ENCODE peak calls at places on chromosomes 2 and 18, in five cellular contexts. N, R, O, V and F are unnamed samples.

GRCh38 chr2:37869304-37869703 is 55.8 kb upstream of the RMDN2 start:
- DNase-seq in N (no peak), R (no peak), O (no peak), V (no peak), F (no peak)

GRCh38 chr2:241091734-241092445 is 10.2 kb downstream of the MTERF4 start:
- DNase-seq in N (no peak), R (no peak), O (no peak), V (no peak), F (no peak)

GRCh38 chr2:177553176-177553909 is 160.8 kb downstream of the AGPS start:
- DNase-seq in N (no peak), R (no peak), O (no peak), V (no peak), F (no peak)

GRCh38 chr2:26724004-26724750 is 31.7 kb downstream of the KCNK3 start:
- DNase-seq in N (peak), R (no peak), O (no peak), V (no peak), F (no peak)

GRCh38 chr18:12518326-12518725 is 110.6 kb downstream of the PRELID3A start:
- DNase-seq in N (peak), R (no peak), O (no peak), V (no peak), F (no peak)

GRCh38 chr2:111169268-111169667 is 48.6 kb downstream of the BCL2L11 start:
- DNase-seq in N (no peak), R (no peak), O (no peak), V (no peak), F (no peak)

GRCh38 chr2:156649596-156649995 is 213.4 kb downstream of the GPD2 start:
- DNase-seq in N (no peak), R (no peak), O (no peak), V (no peak), F (no peak)

GRCh38 chr2:176518823-176519222 is 249.6 kb downstream of the MTX2 start:
- DNase-seq in N (no peak), R (peak), O (no peak), V (no peak), F (peak)

GRCh38 chr2:12005886-12006681 is 259.7 kb downstream of the LPIN1 start:
- DNase-seq in N (no peak), R (no peak), O (no peak), V (peak), F (no peak)

GRCh38 chr2:207254526-207255464 is 89.0 kb upstream of the KLF7 start:
- DNase-seq in N (no peak), R (no peak), O (no peak), V (no peak), F (no peak)

GRCh38 chr2:75238670-75239330 is 39.5 kb upstream of the TACR1 start:
- DNase-seq in N (no peak), R (no peak), O (no peak), V (no peak), F (no peak)

GRCh38 chr2:232668805-232669444 is 28.2 kb upstream of the GIGYF2 start:
- DNase-seq in N (peak), R (no peak), O (peak), V (no peak), F (no peak)

GRCh38 chr18:58438161-58438983 is 190.5 kb downstream of the ALPK2 start:
- DNase-seq in N (no peak), R (no peak), O (no peak), V (no peak), F (no peak)

DNA sequence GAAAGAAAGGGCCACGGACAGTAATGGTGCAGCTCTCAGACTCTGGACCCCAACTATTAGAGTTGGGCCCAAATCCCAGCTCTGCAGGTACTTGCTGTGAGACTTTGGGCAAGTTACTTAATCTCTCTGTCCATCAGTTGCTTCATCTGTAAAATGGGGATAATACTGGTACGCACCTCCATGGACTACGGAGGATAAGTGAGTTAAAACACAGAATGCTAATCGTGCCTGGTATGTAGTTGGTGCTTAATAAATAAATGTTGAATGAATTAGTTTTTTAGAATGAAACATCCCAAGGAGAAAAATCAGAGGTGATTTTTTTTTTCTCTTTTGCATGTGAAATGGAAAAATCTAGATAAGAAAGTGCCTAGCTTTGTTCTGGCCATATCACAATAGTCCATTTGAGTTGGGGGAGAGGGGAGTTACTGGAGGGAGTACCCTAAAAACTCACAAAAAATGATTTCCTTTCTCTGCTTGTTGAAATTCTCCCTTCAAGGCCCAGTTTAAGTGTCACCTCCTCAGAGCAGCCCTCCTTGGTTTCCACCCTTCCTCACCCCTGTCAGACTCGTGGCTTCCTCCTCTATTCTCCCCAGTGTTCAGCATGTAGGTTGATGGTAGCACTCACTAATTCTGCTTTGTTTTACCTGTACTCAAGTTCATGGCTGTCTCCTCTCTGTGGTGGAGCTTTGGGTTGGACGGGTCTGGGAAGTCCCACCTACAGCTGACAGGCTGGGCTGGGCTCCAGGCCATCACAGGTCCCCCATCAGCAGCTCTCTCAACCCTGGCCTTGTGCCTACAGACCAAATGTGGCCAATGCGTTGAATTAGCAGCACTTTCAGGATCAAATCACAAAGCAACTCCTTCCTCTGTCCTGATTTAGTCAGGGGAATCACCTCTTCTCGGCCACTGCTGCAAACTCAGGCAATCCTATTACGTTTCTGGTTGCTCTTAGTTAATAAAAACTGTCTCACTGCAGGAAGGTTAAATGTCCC is 92.8 kb upstream of the TAF1B start:
- DNase-seq in N (no peak), R (no peak), O (no peak), V (no peak), F (no peak)
- TF ChIP-seq SUZ12 in N (no peak), R (no peak), O (no peak), V (no peak), F (no peak)

GRCh38 chr2:5915926-5916325 is 223.7 kb downstream of the SOX11 start:
- DNase-seq in N (peak), R (peak), O (peak), V (no peak), F (peak)

GRCh38 chr2:5923957-5924945 is 232.1 kb downstream of the SOX11 start:
- DNase-seq in N (no peak), R (no peak), O (no peak), V (no peak), F (no peak)

GRCh38 chr2:5926896-5927512 is 234.8 kb downstream of the SOX11 start:
- DNase-seq in N (no peak), R (no peak), O (no peak), V (no peak), F (no peak)

GRCh38 chr2:5925620-5926019 is 233.4 kb downstream of the SOX11 start:
- DNase-seq in N (no peak), R (no peak), O (no peak), V (no peak), F (no peak)

DNA sequence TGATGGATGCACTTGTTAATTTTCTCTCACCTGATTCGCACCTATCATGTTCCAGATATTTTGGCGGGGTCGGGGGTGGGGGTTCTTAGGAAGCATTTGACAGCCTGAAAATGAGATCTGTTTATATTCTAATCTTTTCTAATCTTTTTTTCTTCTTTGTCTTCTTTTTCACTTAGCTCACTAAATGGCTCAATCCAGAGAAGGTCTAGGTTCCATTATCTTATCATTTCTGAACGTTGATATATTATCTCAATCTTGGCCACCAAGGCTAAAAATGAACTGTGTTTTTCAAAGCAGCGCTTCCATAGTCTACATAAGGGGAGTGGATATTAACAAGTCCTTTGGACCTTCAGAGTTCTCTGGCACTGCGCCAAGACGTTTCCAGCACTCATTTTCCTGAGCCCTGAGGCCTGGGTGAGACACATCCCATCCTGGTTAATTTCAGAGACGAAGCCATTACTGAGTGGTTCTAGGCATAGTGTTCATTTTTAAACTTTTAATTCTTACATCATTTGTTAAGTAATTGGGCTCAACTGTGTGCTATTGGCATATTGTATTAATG is 229.0 kb downstream of the SOX11 start:
- DNase-seq in N (peak), R (no peak), O (no peak), V (no peak), F (no peak)
- TF ChIP-seq SUZ12 in N (no peak), R (no peak), O (no peak), V (no peak), F (no peak)

GRCh38 chr18:54684786-54685185 is 93.7 kb downstream of the DYNAP start:
- DNase-seq in N (no peak), R (no peak), O (peak), V (no peak), F (no peak)

GRCh38 chr18:54675076-54675475 is 84.0 kb downstream of the DYNAP start:
- DNase-seq in N (no peak), R (no peak), O (no peak), V (no peak), F (no peak)

DNA sequence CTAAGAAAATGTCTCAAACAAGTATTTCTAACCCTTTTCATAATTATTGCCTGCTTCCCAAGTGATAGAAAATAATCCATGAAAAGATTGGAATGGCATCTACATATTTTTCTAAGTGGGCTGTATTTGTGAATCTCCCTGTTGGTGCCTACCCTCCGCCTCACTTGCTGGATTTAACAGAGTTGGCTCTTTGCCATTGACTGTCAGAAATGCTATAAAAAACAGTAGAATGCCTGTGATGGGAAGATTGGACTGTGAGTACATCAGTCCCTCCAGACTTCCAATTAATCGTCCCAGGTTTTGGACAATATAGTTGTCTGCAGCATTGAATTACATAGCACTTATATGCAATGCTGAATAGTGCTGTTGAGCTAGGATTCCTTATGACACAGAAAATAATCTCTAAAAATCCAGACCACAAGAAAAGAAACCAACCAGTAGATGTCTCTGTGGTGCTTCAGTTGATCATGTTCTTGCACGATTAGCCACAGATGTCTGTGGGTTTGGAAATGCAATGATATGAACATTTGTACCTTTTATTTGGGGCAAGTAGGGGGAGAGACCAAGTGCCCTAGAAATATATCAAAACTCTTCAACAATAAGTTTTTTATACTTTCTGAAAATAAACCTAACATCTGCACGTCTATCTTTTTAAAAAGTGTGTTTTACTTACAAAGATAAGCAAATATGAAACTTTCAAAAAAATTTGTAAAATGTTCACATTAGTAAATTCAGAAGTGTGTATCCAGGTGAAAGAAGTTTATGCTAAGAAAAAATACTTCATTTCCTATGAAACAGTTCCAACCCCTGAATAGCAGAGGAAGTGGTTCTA is 88.5 kb downstream of the DYNAP start:
- DNase-seq in N (peak), R (no peak), O (peak), V (peak), F (peak)
- TF ChIP-seq SUZ12 in N (no peak), R (no peak), O (no peak), V (no peak), F (no peak)

GRCh38 chr18:11005528-11005927 is 143.8 kb downstream of the PIEZO2 start:
- DNase-seq in N (peak), R (no peak), O (no peak), V (peak), F (no peak)
- TF ChIP-seq SUZ12 in N (no peak), R (no peak), O (no peak), V (no peak), F (no peak)